ENCODE peak calls at places on chromosomes 6 and 20, in four cellular contexts. C is cardiac muscle cell, B is globus pallidus, L is astrocyte. Y is an unnamed sample.

GRCh38 chr6:3881722-3882421 is 32.7 kb downstream of the FAM50B start:
- DNase-seq in L (no peak), C (no peak), B (no peak), Y (no peak)

GRCh38 chr6:156991971-156992370 is 214.8 kb downstream of the ARID1B start:
- DNase-seq in B (no peak), L (no peak), C (no peak), Y (peak; percentile 71)

GRCh38 chr6:13920584-13920983 is 4.2 kb upstream of the RNF182 start:
- DNase-seq in L (no peak), B (no peak), C (no peak), Y (no peak)

GRCh38 chr6:18119236-18119635 is 3.2 kb downstream of the NHLRC1 start:
- DNase-seq in B (no peak), C (no peak), L (no peak), Y (no peak)

GRCh38 chr6:47076422-47077344 is 34.6 kb upstream of the ADGRF1 start:
- DNase-seq in L (no peak), B (peak; percentile 50), C (no peak), Y (no peak)

GRCh38 chr6:108071736-108072276 is 2.7 kb downstream of the OSTM1 start:
- DNase-seq in B (no peak), C (no peak), L (no peak), Y (no peak)

GRCh38 chr20:3783068-3783489 is 1.8 kb upstream of the SPEF1 start:
- DNase-seq in B (no peak), L (no peak), C (no peak), Y (no peak)

GRCh38 chr20:44154521-44155001 is 32.4 kb downstream of the JPH2 start:
- DNase-seq in B (no peak), C (no peak), L (peak; percentile 53), Y (no peak)

GRCh38 chr6:40626886-40627285 is 39.7 kb upstream of the LRFN2 start:
- DNase-seq in B (no peak), L (no peak), C (no peak), Y (no peak)

GRCh38 chr6:132084811-132085509 is 133.8 kb upstream of the CCN2 start:
- DNase-seq in B (no peak), L (peak; percentile 99), C (peak; percentile 14), Y (peak; percentile 99)

GRCh38 chr20:50508171-50508761 is 1.9 kb upstream of the PTPN1 start:
- DNase-seq in L (peak; percentile 61), B (no peak), C (peak; percentile 30), Y (no peak)

GRCh38 chr6:45436544-45437440 is 59.1 kb upstream of the SUPT3H start:
- DNase-seq in B (no peak), L (peak; percentile 92), C (no peak), Y (peak; percentile 89)

GRCh38 chr6:157579467-157580031 is 198.6 kb downstream of the ZDHHC14 start:
- DNase-seq in B (no peak), C (no peak), L (peak; percentile 36), Y (no peak)

GRCh38 chr6:132995432-132995831 is 181.1 kb downstream of the RPS12 start:
- DNase-seq in L (peak; percentile 4), C (no peak), B (peak; percentile 23), Y (peak; percentile 40)

GRCh38 chr6:54445207-54445606 is 137.0 kb downstream of the TINAG start:
- DNase-seq in B (no peak), L (no peak), C (no peak), Y (no peak)

GRCh38 chr6:145735356-145736165 is at the start of gene EPM2A:
- DNase-seq in C (peak; percentile 93), L (peak; percentile 75), B (peak; percentile 79), Y (peak; percentile 78)

GRCh38 chr6:143027058-143027457 is 33.6 kb upstream of the AIG1 start:
- DNase-seq in C (peak; percentile 57), L (no peak), B (peak; percentile 40), Y (peak; percentile 24)

GRCh38 chr6:116073765-116074450 is 13.2 kb upstream of the FRK start:
- DNase-seq in B (no peak), C (no peak), L (peak; percentile 59), Y (peak; percentile 87)

GRCh38 chr20:58587467-58587866 is 63.6 kb upstream of the STX16 start:
- DNase-seq in B (no peak), L (no peak), C (no peak), Y (no peak)